ENCODE peak calls at places on chromosomes 5 and 9, in six cellular contexts. A, Q, U, Y, M and G are unnamed samples.

GRCh38 chr5:153223376-153223775 is 267.1 kb upstream of the GRIA1 start:
- DNase-seq in A (no peak), U (no peak), Y (no peak), M (no peak), Q (no peak), G (no peak)

GRCh38 chr9:35350212-35350611 is 139.7 kb upstream of the RUSC2 start:
- DNase-seq in M (no peak), U (no peak), Q (no peak), Y (no peak), A (no peak), G (no peak)

GRCh38 chr5:56327810-56328209 is 94.7 kb upstream of the ANKRD55 start:
- DNase-seq in A (peak), Y (no peak), U (no peak), M (peak), Q (no peak), G (no peak)

GRCh38 chr5:144972317-144972716 is 801.6 kb downstream of the KCTD16 start:
- DNase-seq in U (no peak), Q (no peak), M (no peak), Y (no peak), A (no peak), G (no peak)

GRCh38 chr5:180332051-180332517 is 21.1 kb downstream of the GFPT2 start:
- DNase-seq in M (no peak), A (no peak), Y (no peak), Q (peak), U (no peak), G (no peak)

GRCh38 chr5:132237141-132237540 is 9.5 kb upstream of the P4HA2 start:
- DNase-seq in Q (no peak), U (no peak), Y (no peak), M (no peak), A (no peak), G (no peak)

GRCh38 chr9:92140074-92140753 is 25.0 kb upstream of the SPTLC1 start:
- DNase-seq in Y (peak), M (peak), A (peak), U (peak), Q (peak), G (peak)

GRCh38 chr5:172699999-172700685 is 59.1 kb downstream of the NEURL1B start:
- DNase-seq in Y (peak), Q (peak), A (no peak), U (no peak), M (no peak), G (peak)

GRCh38 chr5:61357745-61358144 is 25.7 kb downstream of the ZSWIM6 start:
- DNase-seq in Y (no peak), Q (peak), M (peak), U (no peak), A (no peak), G (no peak)

GRCh38 chr9:135300346-135301141 is 179.0 kb upstream of the PPP1R26 start:
- DNase-seq in U (no peak), Q (no peak), M (no peak), A (no peak), Y (no peak), G (no peak)